ENCODE peak calls at places on chromosomes 1 and 21, in six cellular contexts. M, Y, L, D, A and V are unnamed samples.

GRCh38 chr1:175272361-175272760 is 79.8 kb upstream of the KIAA0040 start:
- DNase-seq in M (no peak), Y (no peak), L (no peak), D (no peak), A (no peak), V (no peak)

GRCh38 chr1:246295968-246296367 is 211.1 kb downstream of the SMYD3 start:
- DNase-seq in M (no peak), Y (no peak), L (no peak), D (no peak), A (no peak), V (no peak)

GRCh38 chr21:15797577-15798363 is 68.0 kb downstream of the USP25 start:
- DNase-seq in M (no peak), Y (no peak), L (no peak), D (no peak), A (no peak), V (no peak)

GRCh38 chr21:27423073-27423472 is 456.2 kb upstream of the ADAMTS5 start:
- DNase-seq in M (peak), Y (no peak), L (no peak), D (no peak), A (peak), V (no peak)

GRCh38 chr1:244231572-244232315 is 180.7 kb downstream of the ZBTB18 start:
- DNase-seq in M (no peak), Y (no peak), L (peak), D (no peak), A (peak), V (peak)

GRCh38 chr21:16305686-16306085 is 575.9 kb downstream of the USP25 start:
- DNase-seq in M (no peak), Y (no peak), L (no peak), D (peak), A (no peak), V (peak)

GRCh38 chr1:161921990-161922389 is 101.7 kb downstream of the OLFML2B start:
- DNase-seq in M (no peak), Y (no peak), L (no peak), D (no peak), A (no peak), V (no peak)

GRCh38 chr1:198556969-198557368 is 16.5 kb upstream of the ATP6V1G3 start:
- DNase-seq in M (peak), Y (no peak), L (no peak), D (no peak), A (peak), V (no peak)

GRCh38 chr1:45488978-45489377 is 2.0 kb downstream of the TESK2 start:
- DNase-seq in M (no peak), Y (no peak), L (no peak), D (no peak), A (no peak), V (no peak)

GRCh38 chr1:4626061-4626460 is 28.3 kb upstream of the AJAP1 start:
- DNase-seq in M (no peak), Y (no peak), L (no peak), D (no peak), A (no peak), V (no peak)

GRCh38 chr1:41495171-41495948 is 10.9 kb upstream of the EDN2 start:
- DNase-seq in M (no peak), Y (peak), L (peak), D (no peak), A (no peak), V (no peak)

GRCh38 chr1:247430430-247430829 is 14.5 kb downstream of the NLRP3 start:
- DNase-seq in M (no peak), Y (no peak), L (no peak), D (no peak), A (no peak), V (no peak)

GRCh38 chr21:45167796-45168222 is 93.4 kb downstream of the ADARB1 start:
- DNase-seq in M (no peak), Y (no peak), L (no peak), D (no peak), A (no peak), V (no peak)

GRCh38 chr1:33032126-33032869 is 4.4 kb downstream of the AK2 start:
- DNase-seq in M (no peak), Y (no peak), L (no peak), D (no peak), A (no peak), V (no peak)

GRCh38 chr1:110035236-110035752 is 870 bp downstream of the STRIP1 start:
- DNase-seq in M (no peak), Y (no peak), L (no peak), D (no peak), A (no peak), V (no peak)

GRCh38 chr1:21313146-21313885 is 23.1 kb upstream of the ECE1 start:
- DNase-seq in M (peak), Y (no peak), L (no peak), D (no peak), A (no peak), V (no peak)

GRCh38 chr1:247118946-247119446 is 14.8 kb upstream of the ZNF669 start:
- DNase-seq in M (no peak), Y (peak), L (peak), D (no peak), A (no peak), V (peak)

GRCh38 chr1:211490038-211490678 is 1.8 kb downstream of the RD3 start:
- DNase-seq in M (no peak), Y (no peak), L (no peak), D (no peak), A (no peak), V (no peak)

GRCh38 chr1:9448132-9449105 is 90.8 kb upstream of the SLC25A33 start:
- DNase-seq in M (no peak), Y (no peak), L (no peak), D (no peak), A (no peak), V (peak)

GRCh38 chr1:6347641-6348487 is 45.7 kb downstream of the ACOT7 start:
- DNase-seq in M (no peak), Y (peak), L (peak), D (peak), A (peak), V (peak)

GRCh38 chr1:923131-923990 is at the start of gene SAMD11:
- DNase-seq in M (peak), Y (peak), L (peak), D (peak), A (peak), V (peak)

GRCh38 chr1:201711101-201711597 is 117.8 kb upstream of the IPO9 start:
- DNase-seq in M (no peak), Y (no peak), L (no peak), D (no peak), A (no peak), V (no peak)

GRCh38 chr1:84073266-84073665 is 70.8 kb upstream of the PRKACB start:
- DNase-seq in M (no peak), Y (no peak), L (no peak), D (no peak), A (no peak), V (no peak)

GRCh38 chr1:170893655-170894297 is 41.6 kb upstream of the MROH9 start:
- DNase-seq in M (no peak), Y (no peak), L (no peak), D (no peak), A (no peak), V (no peak)

GRCh38 chr1:209723761-209724693 is 19.4 kb downstream of the HSD11B1 start:
- DNase-seq in M (no peak), Y (no peak), L (no peak), D (no peak), A (no peak), V (no peak)

GRCh38 chr1:67170751-67171573 is 4.7 kb downstream of the IL23R start:
- DNase-seq in M (no peak), Y (no peak), L (no peak), D (no peak), A (no peak), V (no peak)

GRCh38 chr1:20893931-20894330 is 106.8 kb upstream of the HP1BP3 start:
- DNase-seq in M (no peak), Y (no peak), L (no peak), D (no peak), A (no peak), V (no peak)

GRCh38 chr1:223315660-223316059 is 48.3 kb downstream of the SUSD4 start:
- DNase-seq in M (no peak), Y (no peak), L (no peak), D (no peak), A (no peak), V (no peak)

DNA sequence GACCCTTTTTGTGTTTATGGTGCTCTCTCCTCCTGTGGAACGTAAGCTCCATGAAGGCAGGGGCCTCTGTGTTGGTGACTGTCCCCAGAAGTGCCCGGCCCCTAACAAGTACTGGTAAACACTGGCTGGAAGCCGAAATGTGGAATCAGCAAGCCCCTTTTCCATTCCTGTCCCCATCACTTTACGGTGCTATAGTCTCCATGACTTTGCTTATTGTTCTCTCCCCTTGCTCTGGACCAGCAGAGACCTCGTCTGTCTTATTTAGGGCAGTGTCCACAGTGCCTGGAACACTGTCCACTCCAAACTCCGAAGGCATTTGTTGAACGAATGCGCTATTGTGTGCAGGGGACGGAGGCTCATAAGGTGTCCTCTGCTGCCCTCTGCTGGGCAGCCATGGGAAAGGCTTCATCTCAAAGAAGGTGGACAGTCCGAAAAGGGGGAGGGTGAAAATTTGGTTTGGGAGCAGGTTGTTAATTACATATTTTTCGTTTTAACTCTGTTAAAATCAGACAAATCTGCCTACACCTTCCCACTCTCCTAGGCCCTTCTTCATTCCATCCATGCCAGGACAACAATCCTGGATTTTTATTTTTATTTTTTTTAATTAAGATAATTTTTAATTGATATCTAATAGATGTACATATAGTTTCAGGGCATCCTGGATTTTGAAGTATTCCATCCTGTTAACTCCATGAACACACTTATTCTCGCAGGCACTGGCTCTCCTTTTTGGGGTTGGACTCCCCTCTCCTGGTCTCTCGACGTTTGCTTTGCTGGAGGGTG is 115.6 kb downstream of the PGBD5 start:
- DNase-seq in M (peak), Y (peak), L (peak), D (peak), A (peak), V (peak)
- TF ChIP-seq CTCF in M (peak), Y (peak), L (peak), D (peak), A (no peak), V (peak)

GRCh38 chr1:227734858-227735780 is at the start of the genes JMJD4 and SNAP47:
- DNase-seq in M (peak), Y (peak), L (peak), D (peak), A (peak), V (peak)
- TF ChIP-seq CTCF in M (no peak), Y (no peak), L (no peak), D (no peak), A (no peak), V (no peak)

DNA sequence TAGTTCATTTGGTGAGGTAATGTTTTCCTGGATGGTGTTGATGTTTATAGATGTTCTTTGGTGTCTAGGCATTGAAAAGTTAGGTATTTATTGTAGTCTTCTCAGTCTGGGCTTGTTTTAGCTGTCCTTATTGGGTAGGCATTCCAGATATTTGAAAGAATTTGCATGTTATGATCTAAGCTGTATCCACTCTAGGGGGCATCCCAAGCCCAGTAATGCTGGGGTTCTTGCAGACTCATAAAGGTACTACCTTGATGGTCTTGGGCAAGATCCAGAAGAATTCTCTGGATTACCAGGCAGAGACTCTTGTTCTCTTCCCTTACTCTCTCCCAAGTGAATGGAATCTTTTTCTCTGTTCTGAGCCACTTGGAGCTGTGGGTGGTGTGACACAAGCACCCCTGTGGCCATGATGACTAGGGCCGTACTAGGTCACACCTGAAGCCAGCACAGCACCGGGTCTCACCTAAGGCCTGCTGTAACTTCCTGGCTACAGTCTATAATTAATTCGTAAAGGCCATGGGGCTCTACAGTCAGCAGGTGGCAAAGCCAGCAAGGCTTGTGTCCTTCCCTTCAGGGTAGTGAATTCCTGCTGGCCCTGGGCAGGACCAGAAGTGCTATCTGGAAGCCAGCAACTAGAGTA is 74.8 kb upstream of the PDE4B start:
- DNase-seq in M (no peak), Y (peak), L (peak), D (no peak), A (no peak), V (no peak)
- TF ChIP-seq CTCF in M (no peak), Y (no peak), L (no peak), D (no peak), A (no peak), V (no peak)

DNA sequence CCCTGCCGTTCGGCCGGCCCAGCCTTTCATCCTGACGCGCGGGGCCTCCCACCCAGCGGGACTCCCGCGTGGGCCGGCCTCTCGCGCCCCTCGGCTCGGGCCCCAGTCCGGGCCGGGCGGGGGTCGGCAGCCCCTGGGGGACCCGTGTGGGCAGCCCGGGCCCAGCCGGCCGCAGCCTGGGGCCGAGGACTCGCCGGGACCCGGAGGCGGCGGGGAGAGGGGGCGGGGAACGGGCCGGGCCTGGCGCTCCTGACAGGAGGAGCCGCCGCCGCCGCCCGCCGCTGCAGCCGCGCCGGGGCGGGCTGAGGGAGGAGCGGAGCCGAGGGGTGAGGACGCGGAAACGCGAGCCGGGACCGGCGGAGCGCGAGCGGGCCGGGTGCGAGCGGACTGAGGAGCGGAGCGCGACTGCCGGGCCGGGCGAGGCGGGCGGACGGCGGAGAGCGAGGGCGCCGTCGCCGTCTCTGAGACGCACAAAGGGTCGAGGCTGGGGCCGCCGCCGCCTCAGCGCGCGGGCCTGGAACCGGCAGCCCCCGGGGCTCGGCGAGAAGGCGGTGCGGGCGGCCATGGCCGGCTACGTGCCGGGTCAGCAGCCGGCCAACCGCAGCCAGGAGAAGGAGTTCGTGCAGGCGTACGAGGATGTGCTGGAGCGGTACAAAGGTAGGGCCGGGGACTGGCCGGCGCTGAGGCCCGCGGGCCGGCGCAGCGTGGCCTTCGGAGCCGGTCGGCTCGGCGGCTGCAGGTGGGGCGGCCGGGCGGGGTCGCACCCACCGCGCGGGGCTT is 79.1 kb downstream of the NDUFS5 start:
- DNase-seq in M (peak), Y (peak), L (peak), D (peak), A (peak), V (peak)
- TF ChIP-seq CTCF in M (no peak), Y (no peak), L (no peak), D (no peak), A (no peak), V (no peak)

DNA sequence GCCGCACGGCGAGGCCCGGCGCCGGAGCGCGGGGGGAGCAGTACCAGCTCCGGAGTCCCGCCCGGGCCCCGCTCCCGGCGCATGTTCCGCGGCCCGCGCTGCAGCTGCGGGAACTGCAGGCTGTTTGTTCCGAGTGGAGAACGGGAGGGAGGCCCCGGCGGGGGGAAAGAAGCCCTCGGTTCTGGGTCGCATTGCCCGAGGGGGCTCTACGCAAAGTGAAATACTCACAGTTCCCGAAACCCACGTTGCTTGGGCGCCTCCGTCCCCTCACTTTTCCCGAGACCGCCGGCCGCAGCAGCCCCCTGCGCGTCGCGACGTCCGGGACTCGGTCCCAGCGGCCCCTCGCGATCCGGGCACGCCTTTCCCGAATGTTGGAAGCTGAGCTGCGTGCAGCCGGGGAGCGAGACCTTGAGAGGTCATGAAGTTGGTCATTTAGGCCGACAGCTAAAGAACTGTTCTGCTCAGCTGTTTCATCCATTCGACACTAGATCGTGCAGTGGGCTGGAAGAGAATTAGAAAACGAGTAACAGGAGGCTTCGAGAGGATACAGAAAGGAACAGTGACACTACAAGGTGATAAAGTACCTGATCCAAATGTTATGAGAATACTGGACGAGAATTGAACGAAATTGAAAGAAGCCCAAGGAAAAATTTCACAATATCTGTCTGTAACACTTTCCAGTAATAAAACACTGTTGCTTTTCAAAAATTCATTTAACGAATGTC is 596 bp upstream of the LIN9 start:
- DNase-seq in M (no peak), Y (peak), L (no peak), D (peak), A (no peak), V (no peak)
- TF ChIP-seq CTCF in M (peak), Y (no peak), L (no peak), D (peak), A (no peak), V (no peak)

GRCh38 chr1:11980676-11980972 is 380 bp downstream of the MFN2 start:
- DNase-seq in M (no peak), Y (no peak), L (no peak), D (no peak), A (no peak), V (no peak)

GRCh38 chr1:11984121-11984520 is 3.9 kb downstream of the MFN2 start:
- DNase-seq in M (no peak), Y (no peak), L (no peak), D (no peak), A (peak), V (no peak)

GRCh38 chr1:11981378-11982009 is 1.2 kb downstream of the MFN2 start:
- DNase-seq in M (no peak), Y (no peak), L (no peak), D (no peak), A (no peak), V (no peak)

GRCh38 chr1:11979818-11980675 is at the start of gene MFN2:
- DNase-seq in M (peak), Y (peak), L (peak), D (peak), A (peak), V (peak)

DNA sequence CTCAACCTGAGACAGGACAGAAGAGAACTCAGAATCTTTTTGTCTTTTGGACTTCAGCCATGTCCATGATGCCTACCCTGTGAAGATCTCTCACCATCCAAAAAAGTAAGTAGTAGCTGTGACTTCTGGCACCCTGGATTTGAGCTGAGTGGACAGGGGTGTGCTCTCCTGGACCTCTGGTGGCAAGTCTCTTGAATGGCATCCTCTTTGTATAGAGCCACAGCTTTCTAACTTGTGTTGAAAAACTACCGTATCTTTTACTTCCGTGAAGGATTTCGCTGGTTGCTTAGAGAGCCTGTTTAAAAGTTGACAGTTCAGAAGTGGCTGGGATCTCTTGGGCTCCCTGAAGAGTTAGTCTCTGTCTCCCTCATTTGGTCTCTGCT is 1.8 kb downstream of the MFN2 start:
- DNase-seq in M (no peak), Y (peak), L (peak), D (no peak), A (no peak), V (no peak)
- TF ChIP-seq CTCF in M (peak), Y (peak), L (peak), D (peak), A (no peak), V (no peak)

DNA sequence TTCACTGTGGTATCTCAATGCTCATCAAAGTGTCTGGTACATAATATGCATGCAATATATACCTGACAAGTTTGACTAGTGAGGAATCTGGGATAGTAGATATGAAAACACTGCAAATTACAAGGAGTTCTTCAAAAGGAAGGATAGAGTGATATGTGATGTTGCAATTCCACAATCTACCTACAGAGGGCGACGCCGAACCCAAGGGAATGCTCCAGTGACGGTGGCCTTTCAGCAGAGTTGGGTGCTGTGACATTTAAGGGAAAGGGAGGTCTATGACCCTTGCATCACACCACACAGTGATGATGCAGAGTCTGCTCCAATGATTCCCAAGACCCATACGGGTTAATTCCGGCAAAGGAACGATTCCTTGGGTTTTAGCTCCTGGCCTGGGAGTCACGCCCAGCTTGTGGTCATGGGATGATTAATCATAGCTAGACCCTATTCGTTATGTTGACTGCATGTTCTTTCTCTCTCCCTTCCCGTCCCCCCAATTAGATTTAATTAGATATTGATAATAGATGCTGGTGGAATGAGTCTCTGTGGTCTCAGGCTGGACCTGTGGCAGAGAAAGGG is 123.0 kb upstream of the IGSF21 start:
- DNase-seq in M (no peak), Y (peak), L (peak), D (peak), A (peak), V (peak)
- TF ChIP-seq CTCF in M (no peak), Y (peak), L (peak), D (peak), A (no peak), V (peak)

GRCh38 chr1:115476616-115477015 is 138.6 kb upstream of the NGF start:
- DNase-seq in M (no peak), Y (peak), L (no peak), D (no peak), A (no peak), V (no peak)
- TF ChIP-seq CTCF in M (no peak), Y (peak), L (no peak), D (no peak), A (no peak), V (no peak)